ENCODE peak calls at places on chromosomes 6 and 20, in nine cellular contexts. One of them, this sample, is unnamed.

GRCh38 chr20:57693002-57693582 is 16.7 kb downstream of the PMEPA1 start:
- DNase-seq in activated T-cell treated with anti-CD3 and anti-CD28 coated beads for 1 hour: no peak
- DNase-seq in T follicular helper cell: no peak
- DNase-seq in stimulated activated CD8-positive, alpha-beta memory T cell treated with anti-CD3 and anti-CD28 coated beads, Interleukin-4, amount 100 ng/mL, for 24 hours: no peak
- DNase-seq in NCI-H1092 treated with DMSO at 0.1 percent for 48 hours: no peak
- DNase-seq in activated T-helper 9 cell treated with anti-CD3 and anti-CD28 coated beads, Interleukin-2, amount 50 U/mL, for 16 hours: no peak
- DNase-seq in cardiac septum: no peak
- DNase-seq in ecto neural progenitor cell: no peak
- DNase-seq in activated CD8-positive, alpha-beta memory T cell treated with anti-CD3 and anti-CD28 coated beads, Interleukin-2, amount 10 ng/mL, durations not matched to agents 7 days and 5 days: no peak
- DNase-seq in this sample: no peak

GRCh38 chr6:31467151-31467550 is 30.8 kb upstream of the MICB start:
- DNase-seq in cardiac septum: no peak
- DNase-seq in activated T-cell treated with anti-CD3 and anti-CD28 coated beads for 1 hour: no peak
- DNase-seq in activated CD8-positive, alpha-beta memory T cell treated with anti-CD3 and anti-CD28 coated beads, Interleukin-2, amount 10 ng/mL, durations not matched to agents 7 days and 5 days: no peak
- DNase-seq in stimulated activated CD8-positive, alpha-beta memory T cell treated with anti-CD3 and anti-CD28 coated beads, Interleukin-4, amount 100 ng/mL, for 24 hours: no peak
- DNase-seq in activated T-helper 9 cell treated with anti-CD3 and anti-CD28 coated beads, Interleukin-2, amount 50 U/mL, for 16 hours: no peak
- DNase-seq in NCI-H1092 treated with DMSO at 0.1 percent for 48 hours: no peak
- DNase-seq in T follicular helper cell: no peak
- DNase-seq in ecto neural progenitor cell: no peak
- DNase-seq in this sample: no peak

GRCh38 chr20:49477200-49477599 is 5.3 kb downstream of the KCNB1 start:
- DNase-seq in cardiac septum: no peak
- DNase-seq in activated T-cell treated with anti-CD3 and anti-CD28 coated beads for 1 hour: no peak
- DNase-seq in stimulated activated CD8-positive, alpha-beta memory T cell treated with anti-CD3 and anti-CD28 coated beads, Interleukin-4, amount 100 ng/mL, for 24 hours: no peak
- DNase-seq in activated T-helper 9 cell treated with anti-CD3 and anti-CD28 coated beads, Interleukin-2, amount 50 U/mL, for 16 hours: no peak
- DNase-seq in activated CD8-positive, alpha-beta memory T cell treated with anti-CD3 and anti-CD28 coated beads, Interleukin-2, amount 10 ng/mL, durations not matched to agents 7 days and 5 days: no peak
- DNase-seq in ecto neural progenitor cell: no peak
- DNase-seq in NCI-H1092 treated with DMSO at 0.1 percent for 48 hours: no peak
- DNase-seq in T follicular helper cell: no peak
- DNase-seq in this sample: no peak

GRCh38 chr6:148898360-148899005 is 151.7 kb downstream of the UST start:
- DNase-seq in activated CD8-positive, alpha-beta memory T cell treated with anti-CD3 and anti-CD28 coated beads, Interleukin-2, amount 10 ng/mL, durations not matched to agents 7 days and 5 days: no peak
- DNase-seq in ecto neural progenitor cell: no peak
- DNase-seq in cardiac septum: no peak
- DNase-seq in NCI-H1092 treated with DMSO at 0.1 percent for 48 hours: no peak
- DNase-seq in T follicular helper cell: no peak
- DNase-seq in activated T-helper 9 cell treated with anti-CD3 and anti-CD28 coated beads, Interleukin-2, amount 50 U/mL, for 16 hours: no peak
- DNase-seq in activated T-cell treated with anti-CD3 and anti-CD28 coated beads for 1 hour: no peak
- DNase-seq in stimulated activated CD8-positive, alpha-beta memory T cell treated with anti-CD3 and anti-CD28 coated beads, Interleukin-4, amount 100 ng/mL, for 24 hours: no peak
- DNase-seq in this sample: no peak

GRCh38 chr6:154399097-154399496 is 42.5 kb upstream of the IPCEF1 start:
- DNase-seq in activated T-helper 9 cell treated with anti-CD3 and anti-CD28 coated beads, Interleukin-2, amount 50 U/mL, for 16 hours: no peak
- DNase-seq in activated T-cell treated with anti-CD3 and anti-CD28 coated beads for 1 hour: no peak
- DNase-seq in cardiac septum: no peak
- DNase-seq in NCI-H1092 treated with DMSO at 0.1 percent for 48 hours: no peak
- DNase-seq in stimulated activated CD8-positive, alpha-beta memory T cell treated with anti-CD3 and anti-CD28 coated beads, Interleukin-4, amount 100 ng/mL, for 24 hours: no peak
- DNase-seq in ecto neural progenitor cell: no peak
- DNase-seq in T follicular helper cell: no peak
- DNase-seq in activated CD8-positive, alpha-beta memory T cell treated with anti-CD3 and anti-CD28 coated beads, Interleukin-2, amount 10 ng/mL, durations not matched to agents 7 days and 5 days: no peak
- DNase-seq in this sample: no peak

GRCh38 chr6:158414900-158415299 is 102.6 kb downstream of the TULP4 start:
- DNase-seq in activated T-helper 9 cell treated with anti-CD3 and anti-CD28 coated beads, Interleukin-2, amount 50 U/mL, for 16 hours: no peak
- DNase-seq in T follicular helper cell: no peak
- DNase-seq in ecto neural progenitor cell: no peak
- DNase-seq in cardiac septum: no peak
- DNase-seq in NCI-H1092 treated with DMSO at 0.1 percent for 48 hours: no peak
- DNase-seq in activated T-cell treated with anti-CD3 and anti-CD28 coated beads for 1 hour: no peak
- DNase-seq in activated CD8-positive, alpha-beta memory T cell treated with anti-CD3 and anti-CD28 coated beads, Interleukin-2, amount 10 ng/mL, durations not matched to agents 7 days and 5 days: no peak
- DNase-seq in stimulated activated CD8-positive, alpha-beta memory T cell treated with anti-CD3 and anti-CD28 coated beads, Interleukin-4, amount 100 ng/mL, for 24 hours: no peak
- DNase-seq in this sample: no peak

GRCh38 chr20:57944988-57945387 is 235.2 kb upstream of the PMEPA1 start:
- DNase-seq in ecto neural progenitor cell: no peak
- DNase-seq in stimulated activated CD8-positive, alpha-beta memory T cell treated with anti-CD3 and anti-CD28 coated beads, Interleukin-4, amount 100 ng/mL, for 24 hours: no peak
- DNase-seq in cardiac septum: no peak
- DNase-seq in activated T-cell treated with anti-CD3 and anti-CD28 coated beads for 1 hour: no peak
- DNase-seq in T follicular helper cell: no peak
- DNase-seq in activated CD8-positive, alpha-beta memory T cell treated with anti-CD3 and anti-CD28 coated beads, Interleukin-2, amount 10 ng/mL, durations not matched to agents 7 days and 5 days: no peak
- DNase-seq in NCI-H1092 treated with DMSO at 0.1 percent for 48 hours: no peak
- DNase-seq in activated T-helper 9 cell treated with anti-CD3 and anti-CD28 coated beads, Interleukin-2, amount 50 U/mL, for 16 hours: no peak
- DNase-seq in this sample: no peak

GRCh38 chr20:37564388-37565133 is 36.9 kb upstream of the BLCAP start:
- DNase-seq in activated T-helper 9 cell treated with anti-CD3 and anti-CD28 coated beads, Interleukin-2, amount 50 U/mL, for 16 hours: no peak
- DNase-seq in activated CD8-positive, alpha-beta memory T cell treated with anti-CD3 and anti-CD28 coated beads, Interleukin-2, amount 10 ng/mL, durations not matched to agents 7 days and 5 days: no peak
- DNase-seq in activated T-cell treated with anti-CD3 and anti-CD28 coated beads for 1 hour: peak; percentile 8
- DNase-seq in ecto neural progenitor cell: peak; percentile 89
- DNase-seq in cardiac septum: peak; percentile 56
- DNase-seq in T follicular helper cell: peak; percentile 15
- DNase-seq in NCI-H1092 treated with DMSO at 0.1 percent for 48 hours: peak; percentile 76
- DNase-seq in stimulated activated CD8-positive, alpha-beta memory T cell treated with anti-CD3 and anti-CD28 coated beads, Interleukin-4, amount 100 ng/mL, for 24 hours: peak; percentile 7
- DNase-seq in this sample: no peak

GRCh38 chr6:137315081-137315480 is 95.9 kb upstream of the IFNGR1 start:
- DNase-seq in cardiac septum: no peak
- DNase-seq in NCI-H1092 treated with DMSO at 0.1 percent for 48 hours: no peak
- DNase-seq in ecto neural progenitor cell: no peak
- DNase-seq in T follicular helper cell: no peak
- DNase-seq in activated T-cell treated with anti-CD3 and anti-CD28 coated beads for 1 hour: no peak
- DNase-seq in activated CD8-positive, alpha-beta memory T cell treated with anti-CD3 and anti-CD28 coated beads, Interleukin-2, amount 10 ng/mL, durations not matched to agents 7 days and 5 days: no peak
- DNase-seq in stimulated activated CD8-positive, alpha-beta memory T cell treated with anti-CD3 and anti-CD28 coated beads, Interleukin-4, amount 100 ng/mL, for 24 hours: no peak
- DNase-seq in activated T-helper 9 cell treated with anti-CD3 and anti-CD28 coated beads, Interleukin-2, amount 50 U/mL, for 16 hours: no peak
- DNase-seq in this sample: no peak

GRCh38 chr6:14736231-14736953 is 509.5 kb upstream of the JARID2 start:
- DNase-seq in T follicular helper cell: no peak
- DNase-seq in stimulated activated CD8-positive, alpha-beta memory T cell treated with anti-CD3 and anti-CD28 coated beads, Interleukin-4, amount 100 ng/mL, for 24 hours: no peak
- DNase-seq in activated T-cell treated with anti-CD3 and anti-CD28 coated beads for 1 hour: no peak
- DNase-seq in NCI-H1092 treated with DMSO at 0.1 percent for 48 hours: no peak
- DNase-seq in activated T-helper 9 cell treated with anti-CD3 and anti-CD28 coated beads, Interleukin-2, amount 50 U/mL, for 16 hours: no peak
- DNase-seq in ecto neural progenitor cell: no peak
- DNase-seq in activated CD8-positive, alpha-beta memory T cell treated with anti-CD3 and anti-CD28 coated beads, Interleukin-2, amount 10 ng/mL, durations not matched to agents 7 days and 5 days: no peak
- DNase-seq in cardiac septum: no peak
- DNase-seq in this sample: no peak

GRCh38 chr6:70280462-70280861 is 22.4 kb downstream of the COL9A1 start:
- DNase-seq in NCI-H1092 treated with DMSO at 0.1 percent for 48 hours: peak; percentile 10
- DNase-seq in T follicular helper cell: no peak
- DNase-seq in cardiac septum: no peak
- DNase-seq in stimulated activated CD8-positive, alpha-beta memory T cell treated with anti-CD3 and anti-CD28 coated beads, Interleukin-4, amount 100 ng/mL, for 24 hours: no peak
- DNase-seq in activated T-helper 9 cell treated with anti-CD3 and anti-CD28 coated beads, Interleukin-2, amount 50 U/mL, for 16 hours: no peak
- DNase-seq in ecto neural progenitor cell: no peak
- DNase-seq in activated T-cell treated with anti-CD3 and anti-CD28 coated beads for 1 hour: no peak
- DNase-seq in activated CD8-positive, alpha-beta memory T cell treated with anti-CD3 and anti-CD28 coated beads, Interleukin-2, amount 10 ng/mL, durations not matched to agents 7 days and 5 days: no peak
- DNase-seq in this sample: no peak

GRCh38 chr6:101722991-101723579 is 329.6 kb downstream of the GRIK2 start:
- DNase-seq in T follicular helper cell: no peak
- DNase-seq in cardiac septum: no peak
- DNase-seq in activated CD8-positive, alpha-beta memory T cell treated with anti-CD3 and anti-CD28 coated beads, Interleukin-2, amount 10 ng/mL, durations not matched to agents 7 days and 5 days: no peak
- DNase-seq in activated T-cell treated with anti-CD3 and anti-CD28 coated beads for 1 hour: no peak
- DNase-seq in ecto neural progenitor cell: no peak
- DNase-seq in NCI-H1092 treated with DMSO at 0.1 percent for 48 hours: no peak
- DNase-seq in stimulated activated CD8-positive, alpha-beta memory T cell treated with anti-CD3 and anti-CD28 coated beads, Interleukin-4, amount 100 ng/mL, for 24 hours: no peak
- DNase-seq in activated T-helper 9 cell treated with anti-CD3 and anti-CD28 coated beads, Interleukin-2, amount 50 U/mL, for 16 hours: no peak
- DNase-seq in this sample: peak; percentile 44

GRCh38 chr20:4835244-4836177 is 113.8 kb downstream of the PRND start:
- DNase-seq in activated T-helper 9 cell treated with anti-CD3 and anti-CD28 coated beads, Interleukin-2, amount 50 U/mL, for 16 hours: no peak
- DNase-seq in cardiac septum: no peak
- DNase-seq in T follicular helper cell: no peak
- DNase-seq in activated T-cell treated with anti-CD3 and anti-CD28 coated beads for 1 hour: no peak
- DNase-seq in stimulated activated CD8-positive, alpha-beta memory T cell treated with anti-CD3 and anti-CD28 coated beads, Interleukin-4, amount 100 ng/mL, for 24 hours: no peak
- DNase-seq in activated CD8-positive, alpha-beta memory T cell treated with anti-CD3 and anti-CD28 coated beads, Interleukin-2, amount 10 ng/mL, durations not matched to agents 7 days and 5 days: no peak
- DNase-seq in NCI-H1092 treated with DMSO at 0.1 percent for 48 hours: no peak
- DNase-seq in ecto neural progenitor cell: no peak
- DNase-seq in this sample: peak; percentile 23

GRCh38 chr6:147448212-147448611 is 60.3 kb upstream of the SAMD5 start:
- DNase-seq in ecto neural progenitor cell: peak; percentile 61
- DNase-seq in NCI-H1092 treated with DMSO at 0.1 percent for 48 hours: no peak
- DNase-seq in activated T-helper 9 cell treated with anti-CD3 and anti-CD28 coated beads, Interleukin-2, amount 50 U/mL, for 16 hours: no peak
- DNase-seq in activated CD8-positive, alpha-beta memory T cell treated with anti-CD3 and anti-CD28 coated beads, Interleukin-2, amount 10 ng/mL, durations not matched to agents 7 days and 5 days: no peak
- DNase-seq in T follicular helper cell: no peak
- DNase-seq in stimulated activated CD8-positive, alpha-beta memory T cell treated with anti-CD3 and anti-CD28 coated beads, Interleukin-4, amount 100 ng/mL, for 24 hours: no peak
- DNase-seq in activated T-cell treated with anti-CD3 and anti-CD28 coated beads for 1 hour: no peak
- DNase-seq in cardiac septum: no peak
- DNase-seq in this sample: no peak

GRCh38 chr6:164507197-164507957 is 802.0 kb downstream of the C6orf118 start:
- DNase-seq in stimulated activated CD8-positive, alpha-beta memory T cell treated with anti-CD3 and anti-CD28 coated beads, Interleukin-4, amount 100 ng/mL, for 24 hours: no peak
- DNase-seq in activated CD8-positive, alpha-beta memory T cell treated with anti-CD3 and anti-CD28 coated beads, Interleukin-2, amount 10 ng/mL, durations not matched to agents 7 days and 5 days: no peak
- DNase-seq in activated T-cell treated with anti-CD3 and anti-CD28 coated beads for 1 hour: no peak
- DNase-seq in NCI-H1092 treated with DMSO at 0.1 percent for 48 hours: no peak
- DNase-seq in activated T-helper 9 cell treated with anti-CD3 and anti-CD28 coated beads, Interleukin-2, amount 50 U/mL, for 16 hours: no peak
- DNase-seq in T follicular helper cell: no peak
- DNase-seq in ecto neural progenitor cell: no peak
- DNase-seq in cardiac septum: no peak
- DNase-seq in this sample: no peak

GRCh38 chr6:161139766-161140553 is 133.9 kb downstream of the AGPAT4 start:
- DNase-seq in T follicular helper cell: no peak
- DNase-seq in cardiac septum: peak; percentile 74
- DNase-seq in NCI-H1092 treated with DMSO at 0.1 percent for 48 hours: no peak
- DNase-seq in stimulated activated CD8-positive, alpha-beta memory T cell treated with anti-CD3 and anti-CD28 coated beads, Interleukin-4, amount 100 ng/mL, for 24 hours: no peak
- DNase-seq in ecto neural progenitor cell: no peak
- DNase-seq in activated T-helper 9 cell treated with anti-CD3 and anti-CD28 coated beads, Interleukin-2, amount 50 U/mL, for 16 hours: no peak
- DNase-seq in activated CD8-positive, alpha-beta memory T cell treated with anti-CD3 and anti-CD28 coated beads, Interleukin-2, amount 10 ng/mL, durations not matched to agents 7 days and 5 days: peak; percentile 30
- DNase-seq in activated T-cell treated with anti-CD3 and anti-CD28 coated beads for 1 hour: no peak
- DNase-seq in this sample: no peak

GRCh38 chr6:14966111-14966901 is 279.6 kb upstream of the JARID2 start:
- DNase-seq in stimulated activated CD8-positive, alpha-beta memory T cell treated with anti-CD3 and anti-CD28 coated beads, Interleukin-4, amount 100 ng/mL, for 24 hours: no peak
- DNase-seq in cardiac septum: no peak
- DNase-seq in activated T-helper 9 cell treated with anti-CD3 and anti-CD28 coated beads, Interleukin-2, amount 50 U/mL, for 16 hours: no peak
- DNase-seq in activated T-cell treated with anti-CD3 and anti-CD28 coated beads for 1 hour: no peak
- DNase-seq in activated CD8-positive, alpha-beta memory T cell treated with anti-CD3 and anti-CD28 coated beads, Interleukin-2, amount 10 ng/mL, durations not matched to agents 7 days and 5 days: no peak
- DNase-seq in ecto neural progenitor cell: no peak
- DNase-seq in NCI-H1092 treated with DMSO at 0.1 percent for 48 hours: no peak
- DNase-seq in T follicular helper cell: no peak
- DNase-seq in this sample: no peak

GRCh38 chr6:138685257-138685656 is 88.3 kb upstream of the CCDC28A start:
- DNase-seq in activated T-cell treated with anti-CD3 and anti-CD28 coated beads for 1 hour: no peak
- DNase-seq in stimulated activated CD8-positive, alpha-beta memory T cell treated with anti-CD3 and anti-CD28 coated beads, Interleukin-4, amount 100 ng/mL, for 24 hours: no peak
- DNase-seq in T follicular helper cell: no peak
- DNase-seq in NCI-H1092 treated with DMSO at 0.1 percent for 48 hours: no peak
- DNase-seq in activated CD8-positive, alpha-beta memory T cell treated with anti-CD3 and anti-CD28 coated beads, Interleukin-2, amount 10 ng/mL, durations not matched to agents 7 days and 5 days: no peak
- DNase-seq in activated T-helper 9 cell treated with anti-CD3 and anti-CD28 coated beads, Interleukin-2, amount 50 U/mL, for 16 hours: no peak
- DNase-seq in cardiac septum: no peak
- DNase-seq in ecto neural progenitor cell: no peak
- DNase-seq in this sample: no peak

GRCh38 chr6:91276315-91276714 is 689.4 kb upstream of the MAP3K7 start:
- DNase-seq in T follicular helper cell: no peak
- DNase-seq in stimulated activated CD8-positive, alpha-beta memory T cell treated with anti-CD3 and anti-CD28 coated beads, Interleukin-4, amount 100 ng/mL, for 24 hours: no peak
- DNase-seq in activated CD8-positive, alpha-beta memory T cell treated with anti-CD3 and anti-CD28 coated beads, Interleukin-2, amount 10 ng/mL, durations not matched to agents 7 days and 5 days: no peak
- DNase-seq in NCI-H1092 treated with DMSO at 0.1 percent for 48 hours: peak; percentile 7
- DNase-seq in ecto neural progenitor cell: no peak
- DNase-seq in activated T-cell treated with anti-CD3 and anti-CD28 coated beads for 1 hour: no peak
- DNase-seq in activated T-helper 9 cell treated with anti-CD3 and anti-CD28 coated beads, Interleukin-2, amount 50 U/mL, for 16 hours: no peak
- DNase-seq in cardiac septum: no peak
- DNase-seq in this sample: no peak

GRCh38 chr6:27517928-27518787 is 45.3 kb upstream of the ZNF184 start:
- DNase-seq in cardiac septum: no peak
- DNase-seq in ecto neural progenitor cell: no peak
- DNase-seq in NCI-H1092 treated with DMSO at 0.1 percent for 48 hours: no peak
- DNase-seq in T follicular helper cell: no peak
- DNase-seq in activated CD8-positive, alpha-beta memory T cell treated with anti-CD3 and anti-CD28 coated beads, Interleukin-2, amount 10 ng/mL, durations not matched to agents 7 days and 5 days: no peak
- DNase-seq in stimulated activated CD8-positive, alpha-beta memory T cell treated with anti-CD3 and anti-CD28 coated beads, Interleukin-4, amount 100 ng/mL, for 24 hours: no peak
- DNase-seq in activated T-cell treated with anti-CD3 and anti-CD28 coated beads for 1 hour: no peak
- DNase-seq in activated T-helper 9 cell treated with anti-CD3 and anti-CD28 coated beads, Interleukin-2, amount 50 U/mL, for 16 hours: no peak
- DNase-seq in this sample: no peak

GRCh38 chr6:77456531-77457248 is 6.6 kb downstream of the HTR1B start:
- DNase-seq in ecto neural progenitor cell: no peak
- DNase-seq in T follicular helper cell: no peak
- DNase-seq in activated T-helper 9 cell treated with anti-CD3 and anti-CD28 coated beads, Interleukin-2, amount 50 U/mL, for 16 hours: no peak
- DNase-seq in activated T-cell treated with anti-CD3 and anti-CD28 coated beads for 1 hour: no peak
- DNase-seq in activated CD8-positive, alpha-beta memory T cell treated with anti-CD3 and anti-CD28 coated beads, Interleukin-2, amount 10 ng/mL, durations not matched to agents 7 days and 5 days: no peak
- DNase-seq in cardiac septum: no peak
- DNase-seq in NCI-H1092 treated with DMSO at 0.1 percent for 48 hours: no peak
- DNase-seq in stimulated activated CD8-positive, alpha-beta memory T cell treated with anti-CD3 and anti-CD28 coated beads, Interleukin-4, amount 100 ng/mL, for 24 hours: no peak
- DNase-seq in this sample: peak; percentile 87

GRCh38 chr6:136811261-136811660 is 11.1 kb upstream of the PEX7 start:
- DNase-seq in stimulated activated CD8-positive, alpha-beta memory T cell treated with anti-CD3 and anti-CD28 coated beads, Interleukin-4, amount 100 ng/mL, for 24 hours: no peak
- DNase-seq in cardiac septum: no peak
- DNase-seq in T follicular helper cell: no peak
- DNase-seq in activated T-cell treated with anti-CD3 and anti-CD28 coated beads for 1 hour: no peak
- DNase-seq in ecto neural progenitor cell: no peak
- DNase-seq in activated T-helper 9 cell treated with anti-CD3 and anti-CD28 coated beads, Interleukin-2, amount 50 U/mL, for 16 hours: no peak
- DNase-seq in NCI-H1092 treated with DMSO at 0.1 percent for 48 hours: no peak
- DNase-seq in activated CD8-positive, alpha-beta memory T cell treated with anti-CD3 and anti-CD28 coated beads, Interleukin-2, amount 10 ng/mL, durations not matched to agents 7 days and 5 days: no peak
- DNase-seq in this sample: no peak

GRCh38 chr20:3635346-3635745 is 27.9 kb downstream of the GFRA4 start:
- DNase-seq in NCI-H1092 treated with DMSO at 0.1 percent for 48 hours: no peak
- DNase-seq in activated T-cell treated with anti-CD3 and anti-CD28 coated beads for 1 hour: no peak
- DNase-seq in activated T-helper 9 cell treated with anti-CD3 and anti-CD28 coated beads, Interleukin-2, amount 50 U/mL, for 16 hours: no peak
- DNase-seq in T follicular helper cell: no peak
- DNase-seq in stimulated activated CD8-positive, alpha-beta memory T cell treated with anti-CD3 and anti-CD28 coated beads, Interleukin-4, amount 100 ng/mL, for 24 hours: no peak
- DNase-seq in activated CD8-positive, alpha-beta memory T cell treated with anti-CD3 and anti-CD28 coated beads, Interleukin-2, amount 10 ng/mL, durations not matched to agents 7 days and 5 days: no peak
- DNase-seq in cardiac septum: no peak
- DNase-seq in ecto neural progenitor cell: no peak
- DNase-seq in this sample: no peak

GRCh38 chr6:142401838-142402237 is 100.0 kb downstream of the ADGRG6 start:
- DNase-seq in ecto neural progenitor cell: no peak
- DNase-seq in stimulated activated CD8-positive, alpha-beta memory T cell treated with anti-CD3 and anti-CD28 coated beads, Interleukin-4, amount 100 ng/mL, for 24 hours: no peak
- DNase-seq in activated CD8-positive, alpha-beta memory T cell treated with anti-CD3 and anti-CD28 coated beads, Interleukin-2, amount 10 ng/mL, durations not matched to agents 7 days and 5 days: no peak
- DNase-seq in activated T-helper 9 cell treated with anti-CD3 and anti-CD28 coated beads, Interleukin-2, amount 50 U/mL, for 16 hours: no peak
- DNase-seq in T follicular helper cell: no peak
- DNase-seq in NCI-H1092 treated with DMSO at 0.1 percent for 48 hours: no peak
- DNase-seq in cardiac septum: no peak
- DNase-seq in activated T-cell treated with anti-CD3 and anti-CD28 coated beads for 1 hour: no peak
- DNase-seq in this sample: no peak

GRCh38 chr20:45538209-45538798 is 978 bp downstream of the WFDC6 start:
- DNase-seq in cardiac septum: no peak
- DNase-seq in NCI-H1092 treated with DMSO at 0.1 percent for 48 hours: no peak
- DNase-seq in ecto neural progenitor cell: no peak
- DNase-seq in stimulated activated CD8-positive, alpha-beta memory T cell treated with anti-CD3 and anti-CD28 coated beads, Interleukin-4, amount 100 ng/mL, for 24 hours: no peak
- DNase-seq in activated CD8-positive, alpha-beta memory T cell treated with anti-CD3 and anti-CD28 coated beads, Interleukin-2, amount 10 ng/mL, durations not matched to agents 7 days and 5 days: no peak
- DNase-seq in T follicular helper cell: no peak
- DNase-seq in activated T-helper 9 cell treated with anti-CD3 and anti-CD28 coated beads, Interleukin-2, amount 50 U/mL, for 16 hours: no peak
- DNase-seq in activated T-cell treated with anti-CD3 and anti-CD28 coated beads for 1 hour: no peak
- DNase-seq in this sample: no peak

GRCh38 chr6:47817749-47818148 is 35.9 kb downstream of the OPN5 start:
- DNase-seq in T follicular helper cell: no peak
- DNase-seq in cardiac septum: no peak
- DNase-seq in ecto neural progenitor cell: no peak
- DNase-seq in activated T-cell treated with anti-CD3 and anti-CD28 coated beads for 1 hour: no peak
- DNase-seq in activated T-helper 9 cell treated with anti-CD3 and anti-CD28 coated beads, Interleukin-2, amount 50 U/mL, for 16 hours: no peak
- DNase-seq in NCI-H1092 treated with DMSO at 0.1 percent for 48 hours: no peak
- DNase-seq in activated CD8-positive, alpha-beta memory T cell treated with anti-CD3 and anti-CD28 coated beads, Interleukin-2, amount 10 ng/mL, durations not matched to agents 7 days and 5 days: no peak
- DNase-seq in stimulated activated CD8-positive, alpha-beta memory T cell treated with anti-CD3 and anti-CD28 coated beads, Interleukin-4, amount 100 ng/mL, for 24 hours: no peak
- DNase-seq in this sample: no peak